ENCODE peak calls at places on chromosomes 12 and 14, in six cellular contexts. P is NCI-H524 treated with DMSO at 0.1 percent for 48 hours; T is retina; I is RKO; Z is NCI-H460; Y is effector CD4-positive, alpha-beta T cell. E is an unnamed sample.

GRCh38 chr12:132111641-132112304 is 32.3 kb downstream of the DDX51 start:
- DNase-seq in P (no peak), Y (no peak), I (no peak), Z (no peak), T (no peak), E (no peak)

GRCh38 chr14:71004481-71004880 is 97.2 kb downstream of the PCNX1 start:
- DNase-seq in T (no peak), Z (no peak), Y (no peak), I (no peak), P (no peak), E (no peak)

GRCh38 chr14:68926236-68926635 is 52.9 kb downstream of the ACTN1 start:
- DNase-seq in I (peak), P (no peak), Z (no peak), Y (no peak), T (no peak), E (no peak)

GRCh38 chr12:110037315-110037714 is 11.0 kb downstream of the C12orf76 start:
- DNase-seq in I (no peak), Z (no peak), P (no peak), Y (no peak), T (no peak), E (no peak)

GRCh38 chr12:110581951-110582285 is 1.2 kb downstream of the PPTC7 start:
- DNase-seq in Y (no peak), Z (no peak), T (no peak), I (peak), P (no peak), E (no peak)

GRCh38 chr12:45244561-45245348 is 28.9 kb downstream of the ANO6 start:
- DNase-seq in P (no peak), Y (no peak), T (no peak), Z (no peak), I (no peak), E (no peak)

GRCh38 chr12:103813426-103813825 is 27.6 kb downstream of the NT5DC3 start:
- DNase-seq in Y (no peak), I (no peak), T (no peak), Z (no peak), P (no peak), E (no peak)

GRCh38 chr12:131229426-131230339 is 276.0 kb downstream of the ADGRD1 start:
- DNase-seq in Y (no peak), Z (no peak), T (peak), P (no peak), I (no peak), E (no peak)

GRCh38 chr14:21852061-21852664 is 178.5 kb upstream of the OR4E1 start:
- DNase-seq in Z (peak), T (peak), P (no peak), Y (peak), I (peak), E (peak)

GRCh38 chr12:130932061-130932650 is 21.6 kb upstream of the ADGRD1 start:
- DNase-seq in I (no peak), Y (no peak), P (no peak), T (no peak), Z (no peak), E (peak)

GRCh38 chr12:2959194-2959507 is at the start of gene TEAD4:
- DNase-seq in T (no peak), I (peak), Z (peak), P (no peak), Y (no peak), E (peak)

GRCh38 chr12:19894049-19894448 is 454.8 kb downstream of the AEBP2 start:
- DNase-seq in T (no peak), P (no peak), Z (peak), I (peak), Y (no peak), E (no peak)

GRCh38 chr12:98146043-98146442 is 369.3 kb upstream of the TMPO start:
- DNase-seq in Y (no peak), Z (no peak), I (no peak), P (no peak), T (no peak), E (no peak)

GRCh38 chr14:65193891-65194290 is 91.6 kb upstream of the MAX start:
- DNase-seq in Y (no peak), I (no peak), T (peak), P (no peak), Z (no peak), E (no peak)

GRCh38 chr14:103196716-103197115 is 73.5 kb downstream of the TNFAIP2 start:
- DNase-seq in Y (no peak), I (no peak), Z (no peak), T (no peak), P (no peak), E (no peak)

GRCh38 chr14:52332269-52332668 is 18.2 kb downstream of the PTGER2 start:
- DNase-seq in P (no peak), Y (no peak), I (no peak), Z (no peak), T (no peak), E (no peak)

GRCh38 chr12:122403115-122403770 is 19.2 kb downstream of the CLIP1 start:
- DNase-seq in P (no peak), Y (no peak), T (no peak), I (no peak), Z (no peak), E (no peak)

E was measured in ecto neural progenitor cell.